ENCODE peak calls at places on chromosomes 13 and 19, in eight cellular contexts. Z is substantia nigra; O is stimulated activated CD8-positive, alpha-beta memory T cell treated with anti-CD3 and anti-CD28 coated beads, Interleukin-15, amount 100 ng/mL, for 4 hours; G is ACHN; T is fibroblast of gingiva; I is stomach; Q is ureter; J is EH. M is an unnamed sample.

GRCh38 chr13:28540612-28541011 is 45.7 kb upstream of the FLT1 start:
- DNase-seq in G (no peak), O (no peak), Z (no peak), T (no peak), J (peak), Q (no peak), I (no peak), M (no peak)

GRCh38 chr13:110944121-110944967 is 29.5 kb upstream of the ANKRD10 start:
- DNase-seq in Q (no peak), O (no peak), I (peak), Z (no peak), J (peak), T (peak), G (peak), M (no peak)

GRCh38 chr19:35347171-35347929 is at the start of gene FFAR1:
- DNase-seq in O (peak), I (peak), J (no peak), G (no peak), Z (no peak), T (no peak), Q (no peak), M (peak)

GRCh38 chr19:35609881-35610353 is 2.6 kb upstream of the HAUS5 start:
- DNase-seq in T (no peak), O (no peak), Q (no peak), I (no peak), Z (no peak), J (no peak), G (no peak), M (no peak)

GRCh38 chr19:45752639-45753038 is 16.4 kb downstream of the SIX5 start:
- DNase-seq in G (no peak), O (no peak), J (no peak), I (no peak), Q (no peak), T (no peak), Z (no peak), M (no peak)

GRCh38 chr13:32496574-32497160 is 41.9 kb downstream of the N4BP2L2 start:
- DNase-seq in I (no peak), O (no peak), T (no peak), J (no peak), G (no peak), Q (no peak), Z (no peak), M (no peak)

GRCh38 chr19:10104665-10105221 is 1.4 kb upstream of the PPAN start:
- DNase-seq in O (peak), Z (no peak), Q (no peak), J (no peak), I (no peak), G (no peak), T (no peak), M (peak)

GRCh38 chr13:54953786-54954185 is 1925.2 kb downstream of the OLFM4 start:
- DNase-seq in G (no peak), Q (no peak), J (no peak), I (no peak), O (no peak), Z (no peak), T (no peak), M (no peak)

GRCh38 chr19:8487137-8487851 is 15.1 kb downstream of the PRAM1 start:
- DNase-seq in I (no peak), T (no peak), Q (no peak), G (no peak), Z (peak), J (no peak), O (peak), M (no peak)

GRCh38 chr19:10601999-10602329 is 14.9 kb upstream of the AP1M2 start:
- DNase-seq in T (no peak), J (no peak), I (no peak), Z (no peak), Q (no peak), G (no peak), O (no peak), M (no peak)

GRCh38 chr13:112770504-112770903 is 80.7 kb downstream of the ATP11A start:
- DNase-seq in J (no peak), I (no peak), O (no peak), T (no peak), Z (no peak), Q (no peak), G (no peak), M (no peak)

GRCh38 chr13:24861617-24862362 is 97.8 kb downstream of the RNF17 start:
- DNase-seq in Q (no peak), I (no peak), T (no peak), J (no peak), G (no peak), O (no peak), Z (no peak), M (no peak)

GRCh38 chr13:113948034-113948742 is 25.7 kb downstream of the C13orf46 start:
- DNase-seq in I (no peak), G (no peak), J (no peak), Z (no peak), T (no peak), Q (no peak), O (no peak), M (no peak)

GRCh38 chr13:21579754-21580316 is 24.1 kb downstream of the MICU2 start:
- DNase-seq in T (no peak), O (no peak), G (no peak), Z (no peak), Q (no peak), I (no peak), J (peak), M (no peak)

GRCh38 chr19:16205205-16206045 is 7.7 kb downstream of the AP1M1 start:
- DNase-seq in O (no peak), Q (no peak), Z (no peak), T (no peak), I (no peak), G (no peak), J (no peak), M (peak)

GRCh38 chr19:32246032-32246431 is 99.4 kb upstream of the ZNF507 start:
- DNase-seq in G (no peak), Z (no peak), O (no peak), J (no peak), I (no peak), Q (no peak), T (no peak), M (no peak)

GRCh38 chr19:15464394-15465385 is at the start of gene RASAL3:
- DNase-seq in O (peak), G (no peak), I (no peak), Z (peak), T (no peak), J (no peak), Q (no peak), M (peak)

GRCh38 chr19:30307191-30307974 is 64.8 kb upstream of the ZNF536 start:
- DNase-seq in T (no peak), Q (no peak), Z (no peak), G (no peak), J (no peak), O (no peak), I (no peak), M (no peak)

GRCh38 chr13:73230714-73231113 is 171.9 kb downstream of the KLF5 start:
- DNase-seq in Q (no peak), J (peak), I (no peak), T (peak), O (no peak), Z (no peak), G (no peak), M (no peak)

GRCh38 chr19:48400018-48400742 is 6.7 kb downstream of the GRIN2D start:
- DNase-seq in O (no peak), J (peak), I (peak), G (no peak), Q (no peak), Z (no peak), T (peak), M (no peak)

GRCh38 chr13:49265822-49266221 is 18.1 kb downstream of the CDADC1 start:
- DNase-seq in G (no peak), J (peak), O (no peak), Q (no peak), T (peak), I (no peak), Z (no peak), M (no peak)

GRCh38 chr19:15248648-15249559 is 16.7 kb upstream of the EPHX3 start:
- DNase-seq in O (no peak), I (peak), G (peak), Z (no peak), T (peak), Q (peak), J (peak), M (peak)

GRCh38 chr13:48749699-48750473 is 96.2 kb downstream of the CYSLTR2 start:
- DNase-seq in Q (peak), T (peak), Z (peak), G (peak), O (peak), I (peak), J (peak), M (no peak)

GRCh38 chr19:51887522-51888498 is at the start of gene ZNF577:
- DNase-seq in Z (peak), O (peak), J (peak), I (peak), T (peak), Q (peak), G (no peak), M (peak)

GRCh38 chr19:18280247-18281081 is 958 bp downstream of the JUND start:
- DNase-seq in T (peak), Q (peak), I (peak), J (peak), Z (peak), G (peak), O (peak), M (peak)

GRCh38 chr19:13918726-13919411 is 12.9 kb downstream of the CC2D1A start:
- DNase-seq in O (no peak), Q (no peak), Z (no peak), I (no peak), T (no peak), J (no peak), G (no peak), M (no peak)

GRCh38 chr19:6276447-6276846 is 3.3 kb downstream of the MLLT1 start:
- DNase-seq in G (no peak), I (no peak), T (peak), J (peak), Z (no peak), O (no peak), Q (peak), M (no peak)

GRCh38 chr13:99766641-99767045 is 204.9 kb downstream of the ZIC5 start:
- DNase-seq in I (no peak), T (no peak), O (no peak), Z (no peak), J (no peak), G (peak), Q (no peak), M (no peak)

GRCh38 chr19:7427944-7428343 is 60.9 kb downstream of the PEX11G start:
- DNase-seq in J (peak), Q (no peak), Z (no peak), I (no peak), T (peak), G (no peak), O (no peak), M (no peak)

GRCh38 chr13:83211301-83211700 is 671.0 kb downstream of the SLITRK1 start:
- DNase-seq in O (no peak), J (peak), Z (no peak), I (no peak), G (no peak), T (peak), Q (no peak), M (no peak)

GRCh38 chr13:100097821-100098220 is 8.9 kb downstream of the PCCA start:
- DNase-seq in J (no peak), T (no peak), Z (no peak), G (no peak), I (no peak), Q (no peak), O (no peak), M (no peak)

GRCh38 chr19:10260141-10260584 is 8.1 kb downstream of the MRPL4 start:
- DNase-seq in G (no peak), Z (no peak), J (no peak), T (no peak), I (peak), Q (no peak), O (no peak), M (no peak)

GRCh38 chr19:18700501-18701249 is 17.2 kb downstream of the CRTC1 start:
- DNase-seq in J (peak), Z (peak), I (peak), G (peak), T (peak), O (peak), Q (peak), M (peak)

GRCh38 chr13:42354246-42355117 is 82.5 kb downstream of the AKAP11 start:
- DNase-seq in I (no peak), G (no peak), J (peak), T (no peak), O (no peak), Z (no peak), Q (no peak), M (no peak)

GRCh38 chr19:16442386-16443276 is 29.1 kb downstream of the EPS15L1 start:
- DNase-seq in T (no peak), Z (no peak), J (no peak), Q (no peak), O (no peak), I (peak), G (no peak), M (no peak)

M was measured in left lobe of liver.